ENCODE peak calls at places on chromosomes 2 and 18, in seven cellular contexts. One of them, this sample, is unnamed.

GRCh38 chr2:28673338-28673737 is 78.3 kb upstream of the PPP1CB start:
- DNase-seq in PC-3: no peak
- DNase-seq in fibroblast of lung: no peak
- DNase-seq in fibroblast of pulmonary artery: no peak
- DNase-seq in Peyer's patch: no peak
- DNase-seq in dorsolateral prefrontal cortex: no peak
- DNase-seq in NB4: no peak
- DNase-seq in this sample: no peak

GRCh38 chr18:74233933-74234325 is 57.8 kb downstream of the CYB5A start:
- DNase-seq in PC-3: no peak
- DNase-seq in fibroblast of lung: no peak
- DNase-seq in fibroblast of pulmonary artery: no peak
- DNase-seq in Peyer's patch: no peak
- DNase-seq in dorsolateral prefrontal cortex: no peak
- DNase-seq in NB4: no peak
- DNase-seq in this sample: no peak

GRCh38 chr2:240593026-240593702 is 6.6 kb downstream of the CAPN10 start:
- DNase-seq in PC-3: no peak
- DNase-seq in fibroblast of lung: no peak
- DNase-seq in fibroblast of pulmonary artery: no peak
- DNase-seq in Peyer's patch: no peak
- DNase-seq in dorsolateral prefrontal cortex: peak
- DNase-seq in NB4: no peak
- DNase-seq in this sample: no peak

GRCh38 chr2:175004730-175004979 is 526 bp downstream of the CHN1 start:
- DNase-seq in PC-3: no peak
- DNase-seq in fibroblast of lung: no peak
- DNase-seq in fibroblast of pulmonary artery: no peak
- DNase-seq in Peyer's patch: no peak
- DNase-seq in dorsolateral prefrontal cortex: no peak
- DNase-seq in NB4: no peak
- DNase-seq in this sample: no peak

GRCh38 chr18:57984490-57985109 is 59.4 kb upstream of the NEDD4L start:
- DNase-seq in PC-3: no peak
- DNase-seq in fibroblast of lung: no peak
- DNase-seq in fibroblast of pulmonary artery: no peak
- DNase-seq in Peyer's patch: no peak
- DNase-seq in dorsolateral prefrontal cortex: no peak
- DNase-seq in NB4: no peak
- DNase-seq in this sample: no peak

GRCh38 chr18:65725421-65726050 is 25.3 kb upstream of the CDH7 start:
- DNase-seq in PC-3: peak
- DNase-seq in fibroblast of lung: no peak
- DNase-seq in fibroblast of pulmonary artery: no peak
- DNase-seq in Peyer's patch: no peak
- DNase-seq in dorsolateral prefrontal cortex: peak
- DNase-seq in NB4: peak
- DNase-seq in this sample: no peak

GRCh38 chr2:938181-939005 is 12.3 kb upstream of the SNTG2 start:
- DNase-seq in PC-3: no peak
- DNase-seq in fibroblast of lung: no peak
- DNase-seq in fibroblast of pulmonary artery: peak
- DNase-seq in Peyer's patch: no peak
- DNase-seq in dorsolateral prefrontal cortex: no peak
- DNase-seq in NB4: no peak
- DNase-seq in this sample: peak

GRCh38 chr18:59707306-59707705 is 10.1 kb upstream of the CCBE1 start:
- DNase-seq in PC-3: no peak
- DNase-seq in fibroblast of lung: no peak
- DNase-seq in fibroblast of pulmonary artery: no peak
- DNase-seq in Peyer's patch: no peak
- DNase-seq in dorsolateral prefrontal cortex: no peak
- DNase-seq in NB4: no peak
- DNase-seq in this sample: no peak

GRCh38 chr2:217994776-217995274 is 8.0 kb downstream of the TNS1 start:
- DNase-seq in PC-3: peak
- DNase-seq in fibroblast of lung: peak
- DNase-seq in fibroblast of pulmonary artery: peak
- DNase-seq in Peyer's patch: no peak
- DNase-seq in dorsolateral prefrontal cortex: no peak
- DNase-seq in NB4: no peak
- DNase-seq in this sample: peak

GRCh38 chr2:128498589-128498988 is 179.9 kb upstream of the HS6ST1 start:
- DNase-seq in PC-3: no peak
- DNase-seq in fibroblast of lung: no peak
- DNase-seq in fibroblast of pulmonary artery: no peak
- DNase-seq in Peyer's patch: peak
- DNase-seq in dorsolateral prefrontal cortex: no peak
- DNase-seq in NB4: no peak
- DNase-seq in this sample: no peak

GRCh38 chr2:220334871-220335590 is 707.6 kb downstream of the SLC4A3 start:
- DNase-seq in PC-3: no peak
- DNase-seq in fibroblast of lung: no peak
- DNase-seq in fibroblast of pulmonary artery: no peak
- DNase-seq in Peyer's patch: no peak
- DNase-seq in dorsolateral prefrontal cortex: no peak
- DNase-seq in NB4: no peak
- DNase-seq in this sample: no peak

GRCh38 chr2:158589303-158589702 is 132.6 kb downstream of the PKP4 start:
- DNase-seq in PC-3: no peak
- DNase-seq in fibroblast of lung: no peak
- DNase-seq in fibroblast of pulmonary artery: no peak
- DNase-seq in Peyer's patch: no peak
- DNase-seq in dorsolateral prefrontal cortex: no peak
- DNase-seq in NB4: no peak
- DNase-seq in this sample: no peak

GRCh38 chr2:241821460-241822263 is 12.7 kb downstream of the NEU4 start:
- DNase-seq in PC-3: no peak
- DNase-seq in fibroblast of lung: no peak
- DNase-seq in fibroblast of pulmonary artery: no peak
- DNase-seq in Peyer's patch: peak
- DNase-seq in dorsolateral prefrontal cortex: no peak
- DNase-seq in NB4: no peak
- DNase-seq in this sample: no peak

GRCh38 chr2:219010162-219010756 is 17.0 kb upstream of the CRYBA2 start:
- DNase-seq in PC-3: peak
- DNase-seq in fibroblast of lung: no peak
- DNase-seq in fibroblast of pulmonary artery: peak
- DNase-seq in Peyer's patch: no peak
- DNase-seq in dorsolateral prefrontal cortex: no peak
- DNase-seq in NB4: peak
- DNase-seq in this sample: no peak

GRCh38 chr2:190180313-190181065 is 118.0 kb upstream of the MSTN start:
- DNase-seq in PC-3: no peak
- DNase-seq in fibroblast of lung: peak
- DNase-seq in fibroblast of pulmonary artery: no peak
- DNase-seq in Peyer's patch: peak
- DNase-seq in dorsolateral prefrontal cortex: peak
- DNase-seq in NB4: peak
- DNase-seq in this sample: no peak

GRCh38 chr2:69185807-69186206 is 172.8 kb downstream of the ANTXR1 start:
- DNase-seq in PC-3: peak
- DNase-seq in fibroblast of lung: no peak
- DNase-seq in fibroblast of pulmonary artery: no peak
- DNase-seq in Peyer's patch: no peak
- DNase-seq in dorsolateral prefrontal cortex: no peak
- DNase-seq in NB4: peak
- DNase-seq in this sample: no peak

GRCh38 chr2:74080346-74080745 is 67.4 kb downstream of the BOLA3 start:
- DNase-seq in PC-3: no peak
- DNase-seq in fibroblast of lung: peak
- DNase-seq in fibroblast of pulmonary artery: no peak
- DNase-seq in Peyer's patch: no peak
- DNase-seq in dorsolateral prefrontal cortex: no peak
- DNase-seq in NB4: no peak
- DNase-seq in this sample: peak
- TF ChIP-seq CTCF in PC-3: peak
- TF ChIP-seq CTCF in fibroblast of lung: no peak
- TF ChIP-seq CTCF in fibroblast of pulmonary artery: peak
- TF ChIP-seq CTCF in Peyer's patch: peak
- TF ChIP-seq CTCF in dorsolateral prefrontal cortex: no peak
- TF ChIP-seq CTCF in NB4: no peak
- TF ChIP-seq CTCF in this sample: peak

GRCh38 chr18:9870431-9871023 is 15.2 kb upstream of the TXNDC2 start:
- DNase-seq in PC-3: no peak
- DNase-seq in fibroblast of lung: no peak
- DNase-seq in fibroblast of pulmonary artery: no peak
- DNase-seq in Peyer's patch: no peak
- DNase-seq in dorsolateral prefrontal cortex: no peak
- DNase-seq in NB4: peak
- DNase-seq in this sample: no peak

GRCh38 chr18:9869713-9870430 is 15.9 kb upstream of the TXNDC2 start:
- DNase-seq in PC-3: peak
- DNase-seq in fibroblast of lung: peak
- DNase-seq in fibroblast of pulmonary artery: peak
- DNase-seq in Peyer's patch: no peak
- DNase-seq in dorsolateral prefrontal cortex: no peak
- DNase-seq in NB4: peak
- DNase-seq in this sample: peak

GRCh38 chr18:9871244-9871746 is 14.5 kb upstream of the TXNDC2 start:
- DNase-seq in PC-3: no peak
- DNase-seq in fibroblast of lung: no peak
- DNase-seq in fibroblast of pulmonary artery: no peak
- DNase-seq in Peyer's patch: no peak
- DNase-seq in dorsolateral prefrontal cortex: no peak
- DNase-seq in NB4: no peak
- DNase-seq in this sample: no peak

GRCh38 chr18:9867454-9867732 is 18.4 kb upstream of the TXNDC2 start:
- DNase-seq in PC-3: no peak
- DNase-seq in fibroblast of lung: no peak
- DNase-seq in fibroblast of pulmonary artery: no peak
- DNase-seq in Peyer's patch: no peak
- DNase-seq in dorsolateral prefrontal cortex: no peak
- DNase-seq in NB4: no peak
- DNase-seq in this sample: no peak

DNA sequence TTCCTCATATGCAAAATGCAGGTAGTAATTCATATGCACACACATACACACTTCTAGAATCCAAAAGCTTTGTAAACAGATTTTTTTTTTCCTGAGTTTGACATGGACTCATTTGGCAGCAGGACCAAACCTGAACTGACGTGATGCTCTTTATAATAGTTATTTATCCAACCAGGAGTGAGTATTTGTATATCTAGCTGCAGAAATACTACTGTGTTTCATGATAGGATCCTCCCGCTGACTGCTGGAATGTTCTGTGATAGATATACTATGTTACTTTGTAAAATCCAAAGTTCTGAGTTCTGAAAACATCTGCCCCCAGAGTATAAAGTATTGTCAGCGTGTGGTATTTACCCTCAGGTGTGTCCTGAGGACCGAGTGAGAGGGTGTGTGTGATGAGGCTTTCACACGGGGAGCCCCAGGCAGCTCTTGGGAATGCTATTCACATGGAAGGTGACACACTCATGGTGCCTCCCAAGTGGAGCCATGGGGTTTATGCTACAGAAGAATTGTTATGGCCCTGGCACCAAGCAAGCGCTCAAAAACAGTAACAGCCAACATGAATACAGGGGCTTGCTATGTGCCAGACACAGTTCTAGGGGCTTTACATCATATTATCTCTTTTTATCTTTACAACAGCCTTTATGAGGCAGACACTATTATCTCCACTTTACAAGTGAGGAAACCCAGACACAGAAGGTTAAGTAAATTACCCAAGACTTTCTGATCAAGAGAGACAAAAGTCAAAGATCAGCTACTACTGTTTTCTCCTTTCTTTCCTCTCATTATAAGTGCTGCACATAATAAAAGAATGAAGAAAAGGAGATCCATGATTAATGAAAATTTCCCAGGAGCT is 16.7 kb upstream of the TXNDC2 start:
- DNase-seq in PC-3: no peak
- DNase-seq in fibroblast of lung: no peak
- DNase-seq in fibroblast of pulmonary artery: no peak
- DNase-seq in Peyer's patch: no peak
- DNase-seq in dorsolateral prefrontal cortex: no peak
- DNase-seq in NB4: no peak
- DNase-seq in this sample: no peak
- H3K4me3 ChIP-seq in PC-3: no peak
- H3K4me3 ChIP-seq in fibroblast of lung: no peak
- H3K4me3 ChIP-seq in fibroblast of pulmonary artery: no peak
- H3K4me3 ChIP-seq in Peyer's patch: no peak
- H3K4me3 ChIP-seq in dorsolateral prefrontal cortex: no peak
- H3K4me3 ChIP-seq in NB4: no peak
- H3K4me3 ChIP-seq in this sample: no peak

GRCh38 chr2:37650548-37651101 is 20.8 kb downstream of the CDC42EP3 start:
- DNase-seq in PC-3: no peak
- DNase-seq in fibroblast of lung: no peak
- DNase-seq in fibroblast of pulmonary artery: no peak
- DNase-seq in Peyer's patch: no peak
- DNase-seq in dorsolateral prefrontal cortex: no peak
- DNase-seq in NB4: no peak
- DNase-seq in this sample: no peak

GRCh38 chr2:37645836-37646235 is 25.6 kb downstream of the CDC42EP3 start:
- DNase-seq in PC-3: no peak
- DNase-seq in fibroblast of lung: no peak
- DNase-seq in fibroblast of pulmonary artery: no peak
- DNase-seq in Peyer's patch: no peak
- DNase-seq in dorsolateral prefrontal cortex: no peak
- DNase-seq in NB4: no peak
- DNase-seq in this sample: no peak

GRCh38 chr2:37647941-37648315 is 23.5 kb downstream of the CDC42EP3 start:
- DNase-seq in PC-3: no peak
- DNase-seq in fibroblast of lung: no peak
- DNase-seq in fibroblast of pulmonary artery: no peak
- DNase-seq in Peyer's patch: no peak
- DNase-seq in dorsolateral prefrontal cortex: no peak
- DNase-seq in NB4: no peak
- DNase-seq in this sample: peak

GRCh38 chr2:37649518-37649917 is 21.9 kb downstream of the CDC42EP3 start:
- DNase-seq in PC-3: no peak
- DNase-seq in fibroblast of lung: no peak
- DNase-seq in fibroblast of pulmonary artery: no peak
- DNase-seq in Peyer's patch: no peak
- DNase-seq in dorsolateral prefrontal cortex: no peak
- DNase-seq in NB4: no peak
- DNase-seq in this sample: no peak

GRCh38 chr2:37648316-37649011 is 23.0 kb downstream of the CDC42EP3 start:
- DNase-seq in PC-3: no peak
- DNase-seq in fibroblast of lung: peak
- DNase-seq in fibroblast of pulmonary artery: peak
- DNase-seq in Peyer's patch: peak
- DNase-seq in dorsolateral prefrontal cortex: peak
- DNase-seq in NB4: peak
- DNase-seq in this sample: peak
- TF ChIP-seq CTCF in PC-3: no peak
- TF ChIP-seq CTCF in fibroblast of lung: no peak
- TF ChIP-seq CTCF in fibroblast of pulmonary artery: peak
- TF ChIP-seq CTCF in Peyer's patch: peak
- TF ChIP-seq CTCF in dorsolateral prefrontal cortex: no peak
- TF ChIP-seq CTCF in NB4: no peak
- TF ChIP-seq CTCF in this sample: peak

DNA sequence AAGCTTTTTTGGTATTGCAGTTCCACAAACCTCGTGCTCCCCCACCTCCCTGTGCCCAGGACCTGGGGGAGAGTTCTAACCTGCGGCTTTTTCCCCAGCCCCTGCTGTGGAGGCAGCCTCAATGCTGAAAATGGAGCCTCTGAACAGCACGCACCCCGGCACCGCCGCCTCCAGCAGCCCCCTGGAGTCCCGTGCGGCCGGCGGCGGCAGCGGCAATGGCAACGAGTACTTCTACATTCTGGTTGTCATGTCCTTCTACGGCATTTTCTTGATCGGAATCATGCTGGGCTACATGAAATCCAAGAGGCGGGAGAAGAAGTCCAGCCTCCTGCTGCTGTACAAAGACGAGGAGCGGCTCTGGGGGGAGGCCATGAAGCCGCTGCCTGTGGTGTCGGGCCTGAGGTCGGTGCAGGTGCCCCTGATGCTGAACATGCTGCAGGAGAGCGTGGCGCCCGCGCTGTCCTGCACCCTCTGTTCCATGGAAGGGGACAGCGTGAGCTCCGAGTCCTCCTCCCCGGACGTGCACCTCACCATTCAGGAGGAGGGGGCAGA is 796 bp downstream of the KCNE4 start:
- DNase-seq in PC-3: no peak
- DNase-seq in fibroblast of lung: no peak
- DNase-seq in fibroblast of pulmonary artery: no peak
- DNase-seq in Peyer's patch: no peak
- DNase-seq in dorsolateral prefrontal cortex: no peak
- DNase-seq in NB4: no peak
- DNase-seq in this sample: peak
- H3K4me3 ChIP-seq in PC-3: no peak
- H3K4me3 ChIP-seq in fibroblast of lung: peak
- H3K4me3 ChIP-seq in fibroblast of pulmonary artery: peak
- H3K4me3 ChIP-seq in Peyer's patch: peak
- H3K4me3 ChIP-seq in dorsolateral prefrontal cortex: peak
- H3K4me3 ChIP-seq in NB4: no peak
- H3K4me3 ChIP-seq in this sample: peak

This sample was measured in fibroblast of the aortic adventitia.